ENCODE peak calls at places on chromosomes 5 and 9, in seven cellular contexts. N, G, Z, C, M, S and H are unnamed samples.

GRCh38 chr5:151577566-151577965 is 13.6 kb downstream of the FAT2 start:
- DNase-seq in Z (no peak), N (no peak), S (no peak), G (no peak), M (no peak), C (no peak), H (peak)

GRCh38 chr5:83360573-83360972 is 111.0 kb upstream of the VCAN start:
- DNase-seq in Z (no peak), C (no peak), N (no peak), G (no peak), S (no peak), M (no peak), H (no peak)

GRCh38 chr9:81683704-81684103 is 5.6 kb downstream of the TLE1 start:
- DNase-seq in Z (no peak), N (no peak), M (no peak), S (no peak), C (no peak), G (no peak), H (no peak)

GRCh38 chr5:65809817-65810531 is 88.0 kb downstream of the NLN start:
- DNase-seq in M (no peak), G (peak), Z (no peak), C (no peak), S (peak), N (no peak), H (no peak)

GRCh38 chr9:128002959-128003358 is 22.2 kb upstream of the EEIG1 start:
- DNase-seq in S (no peak), M (no peak), N (no peak), G (no peak), Z (no peak), C (no peak), H (no peak)

GRCh38 chr5:118022062-118022461 is 966.3 kb downstream of the DTWD2 start:
- DNase-seq in N (no peak), M (no peak), G (no peak), S (no peak), C (no peak), Z (no peak), H (no peak)

GRCh38 chr5:130231786-130232185 is 327.5 kb downstream of the CHSY3 start:
- DNase-seq in Z (no peak), N (no peak), C (no peak), G (no peak), S (no peak), M (no peak), H (no peak)

GRCh38 chr9:123069010-123069481 is 35.6 kb downstream of the GPR21 start:
- DNase-seq in G (no peak), Z (no peak), S (peak), N (no peak), M (no peak), C (no peak), H (no peak)

GRCh38 chr9:91255327-91255726 is 106.4 kb downstream of the AUH start:
- DNase-seq in C (no peak), S (peak), M (no peak), N (no peak), G (no peak), Z (no peak), H (no peak)

GRCh38 chr5:179427676-179428056 is 82.4 kb upstream of the ADAMTS2 start:
- DNase-seq in S (no peak), Z (no peak), N (no peak), C (no peak), G (no peak), M (no peak), H (no peak)

GRCh38 chr9:10052181-10052580 is 560.6 kb downstream of the PTPRD start:
- DNase-seq in Z (no peak), N (no peak), M (peak), S (no peak), G (no peak), C (no peak), H (no peak)

GRCh38 chr9:88574993-88575392 is 40.0 kb downstream of the NXNL2 start:
- DNase-seq in C (no peak), G (no peak), Z (no peak), M (no peak), S (peak), N (no peak), H (no peak)

GRCh38 chr5:115979628-115980041 is 17.4 kb downstream of the LVRN start:
- DNase-seq in N (no peak), M (no peak), G (no peak), C (no peak), S (peak), Z (no peak), H (no peak)

GRCh38 chr9:105854056-105854782 is 159.9 kb downstream of the TMEM38B start:
- DNase-seq in S (no peak), G (no peak), C (no peak), N (no peak), Z (no peak), M (no peak), H (no peak)

GRCh38 chr5:2017540-2018389 is 135.0 kb upstream of the IRX4 start:
- DNase-seq in Z (peak), C (no peak), G (no peak), M (no peak), N (no peak), S (peak), H (no peak)

GRCh38 chr9:93505518-93506123 is 52.2 kb upstream of the FAM120AOS start:
- DNase-seq in N (no peak), M (no peak), C (no peak), Z (no peak), S (no peak), G (no peak), H (peak)

GRCh38 chr9:125393426-125393825 is 131.8 kb downstream of the GAPVD1 start:
- DNase-seq in M (no peak), S (no peak), N (no peak), Z (peak), G (no peak), C (no peak), H (no peak)